ENCODE peak calls at places on chromosomes 1 and 21, in nine cellular contexts. One of them, this sample, is unnamed.

GRCh38 chr1:244104309-244105060 is 53.4 kb downstream of the ZBTB18 start:
- DNase-seq in neural progenitor cell: no peak
- DNase-seq in A549: peak; percentile 59
- DNase-seq in IMR-90: peak; percentile 93
- DNase-seq in GM23338: no peak
- DNase-seq in neuronal stem cell: no peak
- DNase-seq in Karpas-422: no peak
- DNase-seq in mammary epithelial cell: peak; percentile 37
- DNase-seq in fibroblast of lung: peak; percentile 72
- DNase-seq in this sample: no peak

GRCh38 chr1:110648405-110648804 is 26.3 kb downstream of the KCNA3 start:
- DNase-seq in neural progenitor cell: no peak
- DNase-seq in IMR-90: no peak
- DNase-seq in fibroblast of lung: no peak
- DNase-seq in Karpas-422: no peak
- DNase-seq in A549: no peak
- DNase-seq in neuronal stem cell: no peak
- DNase-seq in GM23338: no peak
- DNase-seq in mammary epithelial cell: no peak
- DNase-seq in this sample: no peak

GRCh38 chr1:8317647-8318360 is at the start of gene SLC45A1:
- DNase-seq in neuronal stem cell: peak; percentile 54
- DNase-seq in GM23338: peak; percentile 86
- DNase-seq in Karpas-422: no peak
- DNase-seq in fibroblast of lung: peak; percentile 63
- DNase-seq in IMR-90: peak; percentile 57
- DNase-seq in A549: peak; percentile 68
- DNase-seq in mammary epithelial cell: peak; percentile 46
- DNase-seq in neural progenitor cell: peak; percentile 88
- DNase-seq in this sample: no peak

GRCh38 chr1:19835573-19835972 is 20.5 kb upstream of the RNF186 start:
- DNase-seq in GM23338: no peak
- DNase-seq in IMR-90: no peak
- DNase-seq in neuronal stem cell: no peak
- DNase-seq in mammary epithelial cell: no peak
- DNase-seq in neural progenitor cell: no peak
- DNase-seq in fibroblast of lung: no peak
- DNase-seq in A549: no peak
- DNase-seq in Karpas-422: no peak
- DNase-seq in this sample: no peak

GRCh38 chr1:183023146-183023600 is at the start of gene LAMC1:
- DNase-seq in GM23338: peak; percentile 95
- DNase-seq in fibroblast of lung: peak; percentile 84
- DNase-seq in A549: peak; percentile 68
- DNase-seq in IMR-90: peak; percentile 80
- DNase-seq in Karpas-422: peak; percentile 74
- DNase-seq in mammary epithelial cell: peak; percentile 66
- DNase-seq in neuronal stem cell: peak; percentile 91
- DNase-seq in neural progenitor cell: peak; percentile 97
- DNase-seq in this sample: peak; percentile 63

GRCh38 chr21:25636727-25637126 is 2.3 kb upstream of the JAM2 start:
- DNase-seq in Karpas-422: no peak
- DNase-seq in A549: no peak
- DNase-seq in fibroblast of lung: no peak
- DNase-seq in mammary epithelial cell: no peak
- DNase-seq in IMR-90: peak; percentile 23
- DNase-seq in GM23338: no peak
- DNase-seq in neural progenitor cell: no peak
- DNase-seq in neuronal stem cell: no peak
- DNase-seq in this sample: no peak

GRCh38 chr1:56284933-56285332 is 294.4 kb downstream of the PLPP3 start:
- DNase-seq in neural progenitor cell: peak; percentile 11
- DNase-seq in GM23338: peak; percentile 17
- DNase-seq in mammary epithelial cell: no peak
- DNase-seq in neuronal stem cell: no peak
- DNase-seq in IMR-90: peak; percentile 72
- DNase-seq in A549: peak; percentile 9
- DNase-seq in Karpas-422: peak; percentile 20
- DNase-seq in fibroblast of lung: peak; percentile 27
- DNase-seq in this sample: no peak

GRCh38 chr1:241742084-241742483 is 90.0 kb downstream of the WDR64 start:
- DNase-seq in Karpas-422: no peak
- DNase-seq in GM23338: no peak
- DNase-seq in fibroblast of lung: no peak
- DNase-seq in mammary epithelial cell: no peak
- DNase-seq in A549: no peak
- DNase-seq in neuronal stem cell: no peak
- DNase-seq in IMR-90: no peak
- DNase-seq in neural progenitor cell: no peak
- DNase-seq in this sample: no peak

GRCh38 chr1:14848203-14848602 is 249.7 kb downstream of the KAZN start:
- DNase-seq in fibroblast of lung: no peak
- DNase-seq in A549: no peak
- DNase-seq in neuronal stem cell: no peak
- DNase-seq in neural progenitor cell: no peak
- DNase-seq in GM23338: no peak
- DNase-seq in mammary epithelial cell: no peak
- DNase-seq in IMR-90: no peak
- DNase-seq in Karpas-422: no peak
- DNase-seq in this sample: no peak

GRCh38 chr21:44875341-44875740 is 1.9 kb upstream of the PTTG1IP start:
- DNase-seq in neural progenitor cell: no peak
- DNase-seq in IMR-90: peak; percentile 22
- DNase-seq in mammary epithelial cell: peak; percentile 73
- DNase-seq in neuronal stem cell: no peak
- DNase-seq in GM23338: no peak
- DNase-seq in Karpas-422: no peak
- DNase-seq in fibroblast of lung: peak; percentile 69
- DNase-seq in A549: no peak
- DNase-seq in this sample: peak; percentile 66

GRCh38 chr21:38985423-38986378 is 180.0 kb downstream of the ETS2 start:
- DNase-seq in mammary epithelial cell: peak; percentile 93
- DNase-seq in GM23338: no peak
- DNase-seq in A549: no peak
- DNase-seq in neuronal stem cell: no peak
- DNase-seq in fibroblast of lung: peak; percentile 98
- DNase-seq in Karpas-422: peak; percentile 59
- DNase-seq in IMR-90: peak; percentile 93
- DNase-seq in neural progenitor cell: no peak
- DNase-seq in this sample: no peak

GRCh38 chr1:226064816-226065248 is 2.3 kb downstream of the H3-3A start:
- DNase-seq in mammary epithelial cell: peak; percentile 59
- DNase-seq in IMR-90: peak; percentile 72
- DNase-seq in neural progenitor cell: peak; percentile 65
- DNase-seq in A549: peak; percentile 41
- DNase-seq in fibroblast of lung: peak; percentile 80
- DNase-seq in Karpas-422: peak; percentile 79
- DNase-seq in neuronal stem cell: no peak
- DNase-seq in GM23338: peak; percentile 70
- DNase-seq in this sample: peak; percentile 77

GRCh38 chr1:85344256-85344694 is 67.8 kb upstream of the BCL10 start:
- DNase-seq in neuronal stem cell: no peak
- DNase-seq in neural progenitor cell: peak; percentile 67
- DNase-seq in fibroblast of lung: peak; percentile 47
- DNase-seq in IMR-90: peak; percentile 63
- DNase-seq in GM23338: peak; percentile 91
- DNase-seq in Karpas-422: no peak
- DNase-seq in A549: peak; percentile 62
- DNase-seq in mammary epithelial cell: peak; percentile 33
- DNase-seq in this sample: no peak

GRCh38 chr1:223259462-223259861 is 104.5 kb downstream of the SUSD4 start:
- DNase-seq in mammary epithelial cell: no peak
- DNase-seq in fibroblast of lung: no peak
- DNase-seq in neuronal stem cell: no peak
- DNase-seq in neural progenitor cell: no peak
- DNase-seq in Karpas-422: peak; percentile 58
- DNase-seq in IMR-90: no peak
- DNase-seq in A549: no peak
- DNase-seq in GM23338: no peak
- DNase-seq in this sample: no peak

GRCh38 chr1:157482174-157482573 is 70.1 kb downstream of the FCRL5 start:
- DNase-seq in fibroblast of lung: no peak
- DNase-seq in Karpas-422: no peak
- DNase-seq in neural progenitor cell: no peak
- DNase-seq in GM23338: no peak
- DNase-seq in mammary epithelial cell: peak; percentile 6
- DNase-seq in A549: no peak
- DNase-seq in neuronal stem cell: no peak
- DNase-seq in IMR-90: no peak
- DNase-seq in this sample: no peak

GRCh38 chr1:231381729-231382128 is 40.4 kb downstream of the EGLN1 start:
- DNase-seq in IMR-90: no peak
- DNase-seq in neural progenitor cell: no peak
- DNase-seq in neuronal stem cell: no peak
- DNase-seq in fibroblast of lung: no peak
- DNase-seq in Karpas-422: no peak
- DNase-seq in GM23338: no peak
- DNase-seq in A549: no peak
- DNase-seq in mammary epithelial cell: peak; percentile 23
- DNase-seq in this sample: no peak

GRCh38 chr1:39690943-39691382 is 270 bp downstream of the HPCAL4 start:
- DNase-seq in neuronal stem cell: no peak
- DNase-seq in GM23338: no peak
- DNase-seq in Karpas-422: no peak
- DNase-seq in IMR-90: no peak
- DNase-seq in fibroblast of lung: no peak
- DNase-seq in mammary epithelial cell: no peak
- DNase-seq in A549: no peak
- DNase-seq in neural progenitor cell: no peak
- DNase-seq in this sample: no peak
- H3K4me2 ChIP-seq in neuronal stem cell: peak overlapping the region; percentile 76
- H3K4me2 ChIP-seq in GM23338: peak overlapping the region; percentile 87
- H3K4me2 ChIP-seq in Karpas-422: peak overlapping the region; percentile 61
- H3K4me2 ChIP-seq in IMR-90: no peak overlapping the region
- H3K4me2 ChIP-seq in fibroblast of lung: peak overlapping the region; percentile 40
- H3K4me2 ChIP-seq in mammary epithelial cell: peak overlapping the region; percentile 85
- H3K4me2 ChIP-seq in A549: peak overlapping the region; percentile 98
- H3K4me2 ChIP-seq in neural progenitor cell: peak overlapping the region; percentile 74
- H3K4me2 ChIP-seq in this sample: peak overlapping the region; percentile 97

DNA sequence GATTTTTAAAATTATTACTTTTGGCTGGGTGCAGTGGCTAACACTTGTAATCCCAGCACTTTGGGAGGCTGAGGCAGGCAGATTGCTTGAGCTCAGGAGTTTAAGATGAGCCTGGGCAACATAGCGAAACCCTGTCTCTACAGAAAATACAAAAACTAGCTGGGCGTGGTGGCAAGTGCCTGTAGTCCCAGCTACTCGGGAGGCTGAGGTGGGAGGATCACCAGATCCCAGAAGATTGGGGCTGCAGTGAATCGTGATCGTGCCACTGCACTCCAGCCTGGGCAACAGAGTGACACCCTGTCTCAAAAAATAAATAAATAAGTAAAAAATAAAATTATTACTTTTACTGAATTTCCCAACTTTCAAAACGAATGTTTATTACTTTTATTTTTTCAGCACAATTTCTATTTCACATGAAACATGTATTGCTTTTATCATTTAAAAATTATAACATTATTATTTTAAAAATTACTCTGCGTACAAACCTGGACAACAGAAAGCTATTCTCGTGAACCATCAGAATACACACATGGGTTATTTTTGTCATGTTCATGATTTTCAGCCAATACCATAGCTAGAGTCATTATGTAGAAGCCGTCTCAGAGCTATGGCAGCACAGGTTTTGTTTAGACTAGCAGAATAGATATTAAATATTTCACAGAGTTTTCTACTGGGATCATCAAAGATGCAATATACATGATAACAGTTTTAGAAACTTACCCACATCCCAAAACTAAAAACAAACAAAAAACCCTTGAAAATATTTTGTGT is 621 bp downstream of the AMPD1 start:
- DNase-seq in fibroblast of lung: no peak
- DNase-seq in IMR-90: no peak
- DNase-seq in neuronal stem cell: no peak
- DNase-seq in mammary epithelial cell: no peak
- DNase-seq in GM23338: no peak
- DNase-seq in Karpas-422: no peak
- DNase-seq in neural progenitor cell: no peak
- DNase-seq in A549: no peak
- DNase-seq in this sample: peak; percentile 16
- H3K4me3 ChIP-seq in fibroblast of lung: no peak overlapping the region
- H3K4me3 ChIP-seq in IMR-90: no peak overlapping the region
- H3K4me3 ChIP-seq in neuronal stem cell: no peak overlapping the region
- H3K4me3 ChIP-seq in mammary epithelial cell: no peak overlapping the region
- H3K4me3 ChIP-seq in GM23338: no peak overlapping the region
- H3K4me3 ChIP-seq in Karpas-422: no peak overlapping the region
- H3K4me3 ChIP-seq in neural progenitor cell: no peak overlapping the region
- H3K4me3 ChIP-seq in A549: no peak overlapping the region
- H3K4me3 ChIP-seq in this sample: peak overlapping the region; percentile 59

GRCh38 chr1:9340864-9341263 is 48.2 kb downstream of the SPSB1 start:
- DNase-seq in mammary epithelial cell: no peak
- DNase-seq in IMR-90: no peak
- DNase-seq in neural progenitor cell: no peak
- DNase-seq in fibroblast of lung: no peak
- DNase-seq in neuronal stem cell: no peak
- DNase-seq in A549: no peak
- DNase-seq in Karpas-422: no peak
- DNase-seq in GM23338: no peak
- DNase-seq in this sample: no peak
- H3K4me1 ChIP-seq in mammary epithelial cell: peaks cover 35% of the 10 kb centered on the region
- H3K4me1 ChIP-seq in IMR-90: peaks cover 9% of the 10 kb centered on the region
- H3K4me1 ChIP-seq in neural progenitor cell: no peaks in the 10 kb centered on the region
- H3K4me1 ChIP-seq in fibroblast of lung: no peaks in the 10 kb centered on the region
- H3K4me1 ChIP-seq in neuronal stem cell: no peaks in the 10 kb centered on the region
- H3K4me1 ChIP-seq in A549: peaks cover 27% of the 10 kb centered on the region
- H3K4me1 ChIP-seq in Karpas-422: peaks cover 10% of the 10 kb centered on the region
- H3K4me1 ChIP-seq in GM23338: no peaks in the 10 kb centered on the region
- H3K4me1 ChIP-seq in this sample: no peaks in the 10 kb centered on the region

GRCh38 chr1:156128749-156129682 is 14.5 kb downstream of the LMNA start:
- DNase-seq in fibroblast of lung: peak; percentile 85
- DNase-seq in mammary epithelial cell: no peak
- DNase-seq in neural progenitor cell: no peak
- DNase-seq in GM23338: no peak
- DNase-seq in A549: no peak
- DNase-seq in neuronal stem cell: no peak
- DNase-seq in IMR-90: peak; percentile 84
- DNase-seq in Karpas-422: no peak
- DNase-seq in this sample: no peak

GRCh38 chr1:156126043-156126700 is 11.7 kb downstream of the LMNA start:
- DNase-seq in fibroblast of lung: peak; percentile 98
- DNase-seq in IMR-90: peak; percentile 96
- DNase-seq in Karpas-422: peak; percentile 87
- DNase-seq in mammary epithelial cell: peak; percentile 97
- DNase-seq in GM23338: peak; percentile 91
- DNase-seq in neuronal stem cell: no peak
- DNase-seq in neural progenitor cell: no peak
- DNase-seq in A549: peak; percentile 72
- DNase-seq in this sample: no peak

GRCh38 chr1:156129687-156130577 is 15.4 kb downstream of the LMNA start:
- DNase-seq in fibroblast of lung: peak; percentile 97
- DNase-seq in mammary epithelial cell: peak; percentile 96
- DNase-seq in IMR-90: peak; percentile 97
- DNase-seq in neuronal stem cell: peak; percentile 85
- DNase-seq in GM23338: peak; percentile 98
- DNase-seq in neural progenitor cell: peak; percentile 81
- DNase-seq in A549: peak; percentile 76
- DNase-seq in Karpas-422: peak; percentile 90
- DNase-seq in this sample: peak; percentile 79

GRCh38 chr1:156124557-156125483 is 10.3 kb downstream of the LMNA start:
- DNase-seq in A549: no peak
- DNase-seq in neural progenitor cell: no peak
- DNase-seq in fibroblast of lung: peak; percentile 48
- DNase-seq in GM23338: peak; percentile 54
- DNase-seq in neuronal stem cell: no peak
- DNase-seq in IMR-90: no peak
- DNase-seq in mammary epithelial cell: peak; percentile 64
- DNase-seq in Karpas-422: peak; percentile 62
- DNase-seq in this sample: no peak

GRCh38 chr1:156126701-156127534 is 12.4 kb downstream of the LMNA start:
- DNase-seq in neuronal stem cell: no peak
- DNase-seq in A549: no peak
- DNase-seq in neural progenitor cell: no peak
- DNase-seq in IMR-90: peak; percentile 96
- DNase-seq in Karpas-422: peak; percentile 46
- DNase-seq in fibroblast of lung: peak; percentile 83
- DNase-seq in mammary epithelial cell: peak; percentile 95
- DNase-seq in GM23338: no peak
- DNase-seq in this sample: peak; percentile 84
- H3K4me2 ChIP-seq in neuronal stem cell: no peak overlapping the region
- H3K4me2 ChIP-seq in A549: peak overlapping the region; percentile 91
- H3K4me2 ChIP-seq in neural progenitor cell: no peak overlapping the region
- H3K4me2 ChIP-seq in IMR-90: peak overlapping the region; percentile 60
- H3K4me2 ChIP-seq in Karpas-422: peak overlapping the region; percentile 87
- H3K4me2 ChIP-seq in fibroblast of lung: peak overlapping the region; percentile 98
- H3K4me2 ChIP-seq in mammary epithelial cell: peak overlapping the region; percentile 83
- H3K4me2 ChIP-seq in GM23338: no peak overlapping the region
- H3K4me2 ChIP-seq in this sample: peak overlapping the region; percentile 22

This sample was measured in MM.1S.